ENCODE peak calls at places on chromosomes 2 and 18, in six cellular contexts. Q is GM12891, D is cardiac fibroblast, O is T-helper 9 cell, L is GM12892, X is foreskin keratinocyte. U is an unnamed sample.

GRCh38 chr2:44100351-44100750 is 68.3 kb upstream of the PPM1B start:
- DNase-seq in Q (no peak), D (peak), O (no peak), L (no peak), X (no peak), U (peak)

GRCh38 chr18:79395761-79396404 is at the start of gene NFATC1:
- DNase-seq in Q (no peak), D (peak), O (peak), L (no peak), X (no peak), U (peak)

GRCh38 chr2:124973396-124973795 is 948.3 kb downstream of the CNTNAP5 start:
- DNase-seq in Q (no peak), D (no peak), O (no peak), L (no peak), X (no peak), U (peak)

GRCh38 chr2:240440251-240440650 is 4.8 kb downstream of the GPC1 start:
- DNase-seq in Q (no peak), D (no peak), O (no peak), L (no peak), X (no peak), U (no peak)

GRCh38 chr2:48043301-48043700 is 137.0 kb upstream of the FBXO11 start:
- DNase-seq in Q (no peak), D (no peak), O (no peak), L (no peak), X (no peak), U (no peak)

GRCh38 chr18:51848702-51849101 is 491.3 kb upstream of the DCC start:
- DNase-seq in Q (no peak), D (no peak), O (no peak), L (no peak), X (no peak), U (no peak)

GRCh38 chr2:105404736-105405135 is 5.9 kb upstream of the FHL2 start:
- DNase-seq in Q (no peak), D (no peak), O (no peak), L (no peak), X (no peak), U (no peak)

GRCh38 chr2:165681841-165682240 is 112.2 kb downstream of the GALNT3 start:
- DNase-seq in Q (no peak), D (no peak), O (no peak), L (no peak), X (no peak), U (no peak)

GRCh38 chr2:120476141-120476540 is 130.2 kb downstream of the INHBB start:
- DNase-seq in Q (no peak), D (no peak), O (no peak), L (no peak), X (no peak), U (peak)

GRCh38 chr2:208015475-208015874 is 9.9 kb downstream of the PLEKHM3 start:
- DNase-seq in Q (no peak), D (no peak), O (no peak), L (no peak), X (no peak), U (no peak)

GRCh38 chr18:38611036-38611964 is 1045.7 kb upstream of the CELF4 start:
- DNase-seq in Q (no peak), D (no peak), O (no peak), L (no peak), X (peak), U (no peak)

GRCh38 chr18:79531926-79532689 is 136.4 kb downstream of the NFATC1 start:
- DNase-seq in Q (no peak), D (no peak), O (no peak), L (no peak), X (no peak), U (no peak)

GRCh38 chr2:160194351-160194750 is 5.7 kb downstream of the ITGB6 start:
- DNase-seq in Q (no peak), D (no peak), O (no peak), L (no peak), X (peak), U (peak)

GRCh38 chr2:48315847-48316194 is 214.1 kb upstream of the STON1 start:
- DNase-seq in Q (no peak), D (no peak), O (peak), L (no peak), X (peak), U (peak)

GRCh38 chr2:152033146-152033545 is 65.7 kb downstream of the CACNB4 start:
- DNase-seq in Q (no peak), D (no peak), O (no peak), L (no peak), X (no peak), U (no peak)

GRCh38 chr2:206616141-206616540 is 26.1 kb upstream of the FAM237A start:
- DNase-seq in Q (no peak), D (peak), O (no peak), L (no peak), X (no peak), U (peak)

GRCh38 chr2:40448476-40449079 is 3.3 kb downstream of the SLC8A1 start:
- DNase-seq in Q (no peak), D (peak), O (no peak), L (no peak), X (no peak), U (peak)

GRCh38 chr18:28404721-28405120 is 227.8 kb upstream of the CDH2 start:
- DNase-seq in Q (no peak), D (no peak), O (no peak), L (no peak), X (no peak), U (no peak)

GRCh38 chr18:596288-596881 is 403 bp upstream of the CLUL1 start:
- DNase-seq in Q (peak), D (no peak), O (no peak), L (peak), X (peak), U (peak)

GRCh38 chr18:12098389-12098788 is 4.7 kb downstream of the ANKRD62 start:
- DNase-seq in Q (no peak), D (no peak), O (no peak), L (no peak), X (no peak), U (no peak)

GRCh38 chr2:192413812-192414424 is 219.2 kb upstream of the TMEFF2 start:
- DNase-seq in Q (no peak), D (no peak), O (no peak), L (no peak), X (no peak), U (no peak)

GRCh38 chr2:20536619-20537422 is 89.9 kb downstream of the RHOB start:
- DNase-seq in Q (no peak), D (no peak), O (no peak), L (no peak), X (no peak), U (no peak)

GRCh38 chr2:37318401-37318800 is 6.2 kb downstream of the PRKD3 start:
- DNase-seq in Q (no peak), D (peak), O (no peak), L (no peak), X (peak), U (no peak)

GRCh38 chr2:73827018-73827417 is 1.7 kb upstream of the STAMBP start:
- DNase-seq in Q (no peak), D (peak), O (no peak), L (no peak), X (no peak), U (peak)

GRCh38 chr2:188367164-188367563 is 75.5 kb downstream of the GULP1 start:
- DNase-seq in Q (no peak), D (no peak), O (no peak), L (no peak), X (no peak), U (no peak)

GRCh38 chr2:24754985-24755690 is 38.1 kb downstream of the PTRHD1 start:
- DNase-seq in Q (no peak), D (no peak), O (no peak), L (no peak), X (peak), U (no peak)

GRCh38 chr2:43212931-43213330 is 13.5 kb downstream of the ZFP36L2 start:
- DNase-seq in Q (no peak), D (no peak), O (no peak), L (no peak), X (no peak), U (no peak)